ENCODE peak calls at places on chromosomes 1 and 21, in nine cellular contexts. L is neural crest cell; D is Right ventricle myocardium superior; X is NCI-H1105 treated with DMSO at 0.1 percent for 48 hours; A is stimulated activated CD4-positive, alpha-beta T cell treated with anti-CD3 and anti-CD28 coated beads, TNF-alpha, amount 100 ng/mL, for 4 hours; N is head of caudate nucleus; E is RWPE1; F is fibroblast of the conjunctiva; Q is Caki2. B is an unnamed sample.

GRCh38 chr1:56146449-56146848 is 432.9 kb downstream of the PLPP3 start:
- DNase-seq in L (no peak), D (no peak), X (no peak), A (no peak), N (no peak), E (no peak), F (peak; percentile 94), Q (no peak), B (no peak)

GRCh38 chr21:40793057-40793456 is 53.9 kb downstream of the DSCAM start:
- DNase-seq in L (no peak), D (no peak), X (peak; percentile 26), A (no peak), N (no peak), E (no peak), F (peak; percentile 1), Q (no peak), B (no peak)

GRCh38 chr21:37367758-37368535 is 1.4 kb downstream of the DYRK1A start:
- DNase-seq in L (peak; percentile 10), D (peak; percentile 74), X (peak; percentile 17), A (peak; percentile 12), N (no peak), E (no peak), F (no peak), Q (peak; percentile 52), B (no peak)

GRCh38 chr1:168236836-168237611 is 11.2 kb downstream of the SFT2D2 start:
- DNase-seq in L (no peak), D (no peak), X (no peak), A (no peak), N (peak; percentile 22), E (no peak), F (no peak), Q (no peak), B (no peak)

GRCh38 chr1:217053666-217054065 is 330.4 kb upstream of the ESRRG start:
- DNase-seq in L (no peak), D (no peak), X (no peak), A (no peak), N (no peak), E (no peak), F (no peak), Q (no peak), B (no peak)

GRCh38 chr21:30839304-30839703 is 9.7 kb upstream of the KRTAP7-1 start:
- DNase-seq in L (peak; percentile 36), D (no peak), X (peak; percentile 9), A (peak; percentile 5), N (no peak), E (peak; percentile 62), F (no peak), Q (peak; percentile 28), B (no peak)

GRCh38 chr1:245401881-245402598 is 247.3 kb downstream of the KIF26B start:
- DNase-seq in L (no peak), D (no peak), X (no peak), A (no peak), N (no peak), E (no peak), F (no peak), Q (no peak), B (no peak)

GRCh38 chr1:231039161-231040018 is 664 bp downstream of the FAM89A start:
- DNase-seq in L (peak; percentile 32), D (peak; percentile 49), X (no peak), A (peak; percentile 22), N (no peak), E (peak; percentile 55), F (no peak), Q (peak; percentile 34), B (no peak)

GRCh38 chr1:18118078-18118477 is 10.5 kb downstream of the IGSF21 start:
- DNase-seq in L (no peak), D (peak; percentile 68), X (no peak), A (no peak), N (peak; percentile 58), E (no peak), F (no peak), Q (no peak), B (no peak)

B was measured in AG04450.